ENCODE peak calls at places on chromosomes 5 and 9, in six cellular contexts. Y, P, N, T, U and V are unnamed samples.

GRCh38 chr5:77028631-77029375 is 1.4 kb upstream of the AGGF1 start:
- DNase-seq in T (no peak), U (no peak), Y (no peak), P (no peak), N (no peak), V (no peak)

GRCh38 chr5:64635056-64635686 is 55.1 kb upstream of the SHISAL2B start:
- DNase-seq in T (no peak), P (no peak), U (no peak), Y (no peak), N (no peak), V (peak; percentile 59)

GRCh38 chr5:164186550-164186949 is 681.1 kb downstream of the MAT2B start:
- DNase-seq in Y (no peak), U (no peak), P (no peak), T (no peak), N (no peak), V (no peak)

GRCh38 chr5:61229416-61229815 is 67.1 kb upstream of the SMIM15 start:
- DNase-seq in Y (no peak), U (no peak), T (no peak), P (no peak), N (no peak), V (peak; percentile 20)

GRCh38 chr5:151676719-151677118 is 10.0 kb downstream of the SPARC start:
- DNase-seq in U (no peak), Y (no peak), N (no peak), P (no peak), T (no peak), V (peak; percentile 38)

GRCh38 chr5:109805882-109806281 is 116.2 kb downstream of the MAN2A1 start:
- DNase-seq in Y (no peak), T (no peak), U (no peak), P (no peak), N (no peak), V (no peak)

GRCh38 chr5:175718401-175719108 is 60.7 kb downstream of the HRH2 start:
- DNase-seq in Y (peak; percentile 48), P (no peak), T (no peak), U (peak; percentile 67), N (peak; percentile 91), V (peak; percentile 29)

GRCh38 chr5:141878186-141878770 is at the start of gene PCDH1:
- DNase-seq in P (no peak), Y (no peak), U (peak; percentile 69), T (peak; percentile 82), N (peak; percentile 61), V (peak; percentile 36)

GRCh38 chr5:42944989-42945388 is 95.1 kb downstream of the ANXA2R start:
- DNase-seq in U (no peak), N (no peak), T (no peak), P (no peak), Y (no peak), V (peak; percentile 90)

GRCh38 chr9:133130721-133131244 is 9.7 kb upstream of the RALGDS start:
- DNase-seq in U (no peak), T (peak; percentile 91), N (no peak), Y (no peak), P (no peak), V (no peak)

GRCh38 chr5:81513982-81514381 is 120.0 kb upstream of the ACOT12 start:
- DNase-seq in Y (no peak), T (no peak), P (no peak), N (no peak), U (no peak), V (peak; percentile 37)

GRCh38 chr5:146906803-146907202 is 28.2 kb upstream of the PPP2R2B start:
- DNase-seq in Y (no peak), N (no peak), P (no peak), T (no peak), U (no peak), V (no peak)

GRCh38 chr9:121842612-121842978 is 191.2 kb downstream of the DAB2IP start:
- DNase-seq in N (no peak), U (no peak), P (no peak), Y (no peak), T (no peak), V (peak; percentile 74)

GRCh38 chr5:178467261-178468195 is 122.7 kb downstream of the COL23A1 start:
- DNase-seq in Y (peak; percentile 17), T (no peak), N (peak; percentile 42), U (peak; percentile 72), P (no peak), V (peak; percentile 36)

GRCh38 chr9:7489018-7489417 is 310.6 kb downstream of the DMAC1 start:
- DNase-seq in Y (peak; percentile 25), P (no peak), U (no peak), T (no peak), N (no peak), V (no peak)

GRCh38 chr5:180352116-180352975 is 790 bp downstream of the GFPT2 start:
- DNase-seq in T (no peak), U (peak; percentile 76), Y (peak; percentile 41), N (no peak), P (no peak), V (peak; percentile 55)

GRCh38 chr5:116454417-116454927 is 120.2 kb downstream of the SEMA6A start:
- DNase-seq in Y (peak; percentile 32), U (no peak), N (no peak), P (no peak), T (no peak), V (peak; percentile 85)

GRCh38 chr5:93575466-93575865 is 5.6 kb downstream of the NR2F1-AS1 start:
- DNase-seq in U (no peak), N (no peak), T (no peak), P (no peak), Y (no peak), V (no peak)

GRCh38 chr9:1071730-1072129 is 21.6 kb downstream of the DMRT2 start:
- DNase-seq in N (peak; percentile 53), Y (no peak), T (no peak), U (no peak), P (no peak), V (no peak)

DNA sequence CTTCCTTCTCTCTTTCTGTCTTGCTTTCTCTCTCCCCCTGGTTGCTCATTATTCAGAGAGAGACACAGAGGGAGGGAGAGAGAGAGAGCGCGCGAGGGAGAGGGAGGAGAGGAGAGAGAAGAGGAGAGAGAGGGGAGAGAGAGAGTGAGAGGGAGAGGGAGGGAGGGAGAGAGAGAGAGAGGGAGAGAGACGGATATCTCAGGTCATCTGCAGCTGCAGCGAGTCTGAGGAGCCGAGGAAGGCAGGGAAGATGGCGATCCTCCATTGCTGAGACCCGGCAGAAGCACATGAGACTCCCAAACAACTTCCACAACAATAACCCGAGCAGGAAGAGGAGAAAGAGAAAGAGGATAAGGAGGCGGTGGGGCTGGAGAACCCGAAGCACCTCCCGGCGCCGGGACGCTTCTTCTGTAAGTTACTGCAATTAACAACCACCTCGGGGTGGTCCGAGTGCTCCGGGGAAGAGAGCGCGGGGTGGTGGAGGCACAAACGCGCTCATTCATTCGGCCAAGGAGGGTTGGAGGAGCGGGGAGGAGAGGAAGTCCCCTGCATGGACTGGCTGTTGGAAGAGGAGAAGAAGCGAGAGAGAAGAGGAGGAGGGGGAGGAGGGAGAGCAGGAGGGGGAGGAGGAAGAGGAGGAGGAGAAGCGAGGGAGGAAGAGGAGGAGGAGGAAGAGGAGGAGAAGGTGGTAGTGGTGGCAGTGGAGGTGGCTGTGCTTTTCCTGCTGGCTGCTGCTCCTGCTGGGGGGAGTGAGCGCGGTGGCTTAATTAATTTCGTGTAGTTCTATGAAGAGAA is at the start of gene ZNF462:
- DNase-seq in T (no peak), U (peak; percentile 64), N (no peak), Y (peak; percentile 55), P (peak; percentile 62), V (peak; percentile 84)
- TF ChIP-seq CTCF in T (no peak), U (no peak), N (no peak), Y (peak; percentile 100), P (peak; percentile 53), V (no peak)

GRCh38 chr5:2752875-2753435 is 1.5 kb upstream of the IRX2 start:
- DNase-seq in U (no peak), N (peak; percentile 46), T (no peak), Y (no peak), P (peak; percentile 30), V (no peak)
- H3K4me3 ChIP-seq in U (peak overlapping the region; percentile 59), N (peak overlapping the region; percentile 42), T (no peak overlapping the region), Y (no peak overlapping the region), P (no peak overlapping the region), V (no peak overlapping the region)

GRCh38 chr5:114314061-114314460 is 47.8 kb upstream of the KCNN2 start:
- DNase-seq in T (no peak), N (no peak), Y (no peak), P (no peak), U (no peak), V (no peak)

GRCh38 chr5:114319236-114319635 is 42.6 kb upstream of the KCNN2 start:
- DNase-seq in Y (no peak), T (no peak), U (no peak), P (no peak), N (no peak), V (no peak)

GRCh38 chr5:114317751-114318150 is 44.1 kb upstream of the KCNN2 start:
- DNase-seq in T (no peak), N (no peak), Y (no peak), U (no peak), P (no peak), V (no peak)

GRCh38 chr5:114319821-114320220 is 42.0 kb upstream of the KCNN2 start:
- DNase-seq in P (no peak), U (no peak), T (no peak), Y (no peak), N (no peak), V (no peak)

DNA sequence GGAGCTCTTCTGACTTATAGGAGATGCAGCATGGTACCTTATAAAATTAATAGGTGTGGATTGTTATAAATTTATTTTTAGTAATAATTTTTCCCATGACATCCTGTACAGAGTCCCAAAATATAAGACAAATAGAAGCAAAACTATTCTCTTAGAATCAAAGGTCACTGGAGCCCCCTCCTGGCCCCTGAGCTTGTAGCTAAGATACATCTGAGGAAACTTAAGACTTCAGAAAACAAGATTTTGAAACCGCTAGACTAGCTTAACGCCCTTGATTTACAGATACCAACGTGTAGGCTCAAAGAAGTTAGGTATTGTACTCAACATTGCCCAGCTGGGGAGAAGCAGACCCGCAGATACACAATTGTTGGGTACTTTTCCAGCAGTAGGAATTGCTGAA is 45.7 kb upstream of the KCNN2 start:
- DNase-seq in T (no peak), Y (no peak), P (no peak), U (no peak), N (no peak), V (no peak)
- TF ChIP-seq CTCF in T (no peak), Y (no peak), P (no peak), U (no peak), N (no peak), V (no peak)

DNA sequence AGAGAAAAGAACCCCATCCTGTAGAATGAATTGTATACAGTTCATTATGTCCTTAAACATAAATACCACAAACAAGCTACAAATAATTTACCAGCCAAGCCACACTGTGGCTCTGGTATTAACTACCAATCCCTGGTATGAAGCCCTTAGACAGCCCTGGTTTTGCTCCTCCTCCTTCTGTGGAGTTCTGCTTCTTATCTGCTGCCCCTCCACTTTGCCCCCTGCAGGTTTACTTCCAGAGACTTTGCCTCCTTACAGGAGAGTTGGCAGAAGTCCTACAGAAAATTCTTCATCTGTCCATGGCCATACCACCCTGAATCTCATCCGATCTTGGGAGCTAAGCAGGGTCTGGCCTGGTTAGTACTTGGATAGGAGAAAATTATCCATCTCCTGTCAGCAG is 219.8 kb downstream of the ACTL7B start:
- DNase-seq in P (no peak), U (no peak), Y (no peak), T (no peak), N (no peak), V (no peak)
- H3K4me3 ChIP-seq in P (no peak overlapping the region), U (no peak overlapping the region), Y (no peak overlapping the region), T (no peak overlapping the region), N (no peak overlapping the region), V (no peak overlapping the region)

DNA sequence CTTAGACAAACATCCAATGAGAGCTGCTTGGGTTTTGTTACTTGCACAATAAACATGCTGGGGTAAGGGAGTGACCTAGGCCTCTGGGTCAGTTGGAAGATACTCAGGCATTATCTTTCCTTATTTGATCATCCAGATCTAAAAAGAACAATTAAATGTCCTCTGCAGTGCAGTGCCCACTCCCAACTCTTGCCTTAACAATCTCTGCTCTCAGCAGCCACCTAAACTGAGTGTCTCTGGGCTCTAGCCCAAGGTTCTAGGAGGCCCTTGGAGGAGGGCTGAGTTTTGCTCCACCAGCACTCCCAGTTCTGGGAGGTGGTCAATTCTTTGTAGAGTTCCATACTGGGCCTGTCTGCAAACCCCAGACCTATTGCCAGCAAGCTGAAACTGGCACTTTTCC is 1.8 kb downstream of the MCIDAS start:
- DNase-seq in U (no peak), P (no peak), N (no peak), T (no peak), Y (no peak), V (no peak)
- TF ChIP-seq CTCF in U (no peak), P (no peak), N (no peak), T (no peak), Y (no peak), V (no peak)